ENCODE peak calls at places on chromosome 20, in five cellular contexts. X is hepatocyte, A is MM.1S, U is PC-3, B is A673. L is an unnamed sample.

GRCh38 chr20:14337400-14338171 is at the start of gene FLRT3:
- DNase-seq in A (peak; percentile 89), U (peak; percentile 97), X (peak; percentile 96), B (peak; percentile 88), L (no peak)

GRCh38 chr20:8808180-8808535 is 260.7 kb upstream of the PLCB4 start:
- DNase-seq in A (no peak), U (no peak), X (no peak), B (no peak), L (no peak)

GRCh38 chr20:45822863-45823262 is 4.2 kb downstream of the TNNC2 start:
- DNase-seq in A (no peak), B (peak; percentile 30), U (peak; percentile 67), X (no peak), L (no peak)

GRCh38 chr20:58550661-58551060 is 35.5 kb upstream of the APCDD1L start:
- DNase-seq in X (peak; percentile 30), B (no peak), A (no peak), U (no peak), L (no peak)

GRCh38 chr20:64232794-64233193 is 22.8 kb upstream of the PCMTD2 start:
- DNase-seq in X (no peak), A (no peak), U (peak; percentile 20), B (peak; percentile 69), L (no peak)

GRCh38 chr20:41261790-41262717 is 55.5 kb downstream of the ZHX3 start:
- DNase-seq in A (no peak), B (no peak), X (no peak), U (peak; percentile 15), L (no peak)

GRCh38 chr20:8043687-8044278 is 24.2 kb upstream of the TMX4 start:
- DNase-seq in X (peak; percentile 82), A (peak; percentile 71), U (peak; percentile 88), B (peak; percentile 56), L (peak; percentile 69)

GRCh38 chr20:38186788-38187221 is 21.7 kb upstream of the TGM2 start:
- DNase-seq in U (peak; percentile 95), X (no peak), B (no peak), A (no peak), L (no peak)

GRCh38 chr20:18031050-18031449 is 26.7 kb downstream of the OVOL2 start:
- DNase-seq in A (no peak), B (no peak), U (no peak), X (no peak), L (no peak)

GRCh38 chr20:29790510-29790909 is 1467.0 kb upstream of the DEFB115 start:
- DNase-seq in B (no peak), X (no peak), U (no peak), A (no peak), L (no peak)

GRCh38 chr20:14055127-14055742 is 59.9 kb downstream of the MACROD2 start:
- DNase-seq in U (peak; percentile 83), X (peak; percentile 82), B (peak; percentile 73), A (peak; percentile 51), L (no peak)

GRCh38 chr20:25270829-25271251 is 23.0 kb downstream of the PYGB start:
- DNase-seq in X (no peak), U (no peak), B (no peak), A (no peak), L (no peak)

GRCh38 chr20:17889226-17889625 is 79.4 kb downstream of the SNX5 start:
- DNase-seq in X (no peak), U (peak; percentile 36), A (no peak), B (no peak), L (no peak)

GRCh38 chr20:924639-925038 is 8.5 kb upstream of the ANGPT4 start:
- DNase-seq in B (no peak), A (no peak), X (peak; percentile 36), U (no peak), L (no peak)

GRCh38 chr20:18092890-18093289 is 35.2 kb upstream of the OVOL2 start:
- DNase-seq in B (no peak), A (no peak), U (no peak), X (no peak), L (no peak)

GRCh38 chr20:3239026-3239866 is at the start of gene SLC4A11:
- DNase-seq in U (peak; percentile 72), B (peak; percentile 61), A (peak; percentile 37), X (peak; percentile 62), L (no peak)

GRCh38 chr20:56003111-56003800 is 2.1 kb downstream of the CBLN4 start:
- DNase-seq in B (no peak), A (no peak), X (no peak), U (no peak), L (no peak)
- H3K9me3 ChIP-seq in B (peaks cover 12% of the 10 kb centered on the region), A (no peaks in the 10 kb centered on the region), X (no peaks in the 10 kb centered on the region), U (peaks cover 33% of the 10 kb centered on the region), L (no peaks in the 10 kb centered on the region)

GRCh38 chr20:31698803-31699718 is 23.6 kb downstream of the BCL2L1 start:
- DNase-seq in A (peak; percentile 93), B (no peak), U (peak; percentile 88), X (peak; percentile 90), L (no peak)

GRCh38 chr20:31699801-31700728 is 22.6 kb downstream of the BCL2L1 start:
- DNase-seq in B (no peak), U (no peak), X (no peak), A (no peak), L (no peak)

GRCh38 chr20:31695849-31696804 is 26.5 kb downstream of the BCL2L1 start:
- DNase-seq in X (peak; percentile 80), U (peak; percentile 95), A (no peak), B (no peak), L (no peak)

GRCh38 chr20:31700747-31701146 is 21.9 kb downstream of the BCL2L1 start:
- DNase-seq in A (no peak), U (no peak), B (no peak), X (no peak), L (no peak)

DNA sequence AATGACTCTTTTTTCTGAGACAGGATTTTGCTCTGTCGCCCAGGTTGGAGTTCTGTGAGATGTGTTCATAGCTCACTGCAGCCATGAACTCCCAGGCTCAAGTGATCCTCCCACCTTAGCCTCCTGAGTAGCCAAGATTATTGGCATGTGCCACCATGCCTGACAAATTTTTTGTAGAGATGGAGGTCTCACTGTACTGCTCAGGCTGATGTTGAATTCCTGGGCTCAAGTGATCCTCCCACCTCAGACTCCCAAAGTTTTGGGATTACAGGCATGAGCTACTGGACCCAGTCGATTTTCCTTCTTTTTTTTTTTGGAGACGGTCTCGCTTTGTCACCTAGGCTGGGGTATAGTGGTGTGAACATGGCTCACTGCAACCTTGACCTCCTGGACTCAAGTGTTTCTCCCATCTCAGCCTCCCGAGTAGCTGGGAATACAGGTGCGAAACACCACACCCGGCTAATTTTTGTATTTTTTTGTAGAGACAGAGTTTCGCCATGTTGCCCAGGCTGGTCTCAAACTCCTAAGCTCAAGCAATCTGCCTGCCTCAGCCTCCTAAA is 24.3 kb downstream of the BCL2L1 start:
- DNase-seq in A (no peak), X (no peak), U (no peak), B (no peak), L (no peak)
- H3K36me3 ChIP-seq in A (peaks cover 4% of the 10 kb centered on the region), X (no peaks in the 10 kb centered on the region), U (peaks cover 59% of the 10 kb centered on the region), B (peaks cover 8% of the 10 kb centered on the region), L (no peaks in the 10 kb centered on the region)

DNA sequence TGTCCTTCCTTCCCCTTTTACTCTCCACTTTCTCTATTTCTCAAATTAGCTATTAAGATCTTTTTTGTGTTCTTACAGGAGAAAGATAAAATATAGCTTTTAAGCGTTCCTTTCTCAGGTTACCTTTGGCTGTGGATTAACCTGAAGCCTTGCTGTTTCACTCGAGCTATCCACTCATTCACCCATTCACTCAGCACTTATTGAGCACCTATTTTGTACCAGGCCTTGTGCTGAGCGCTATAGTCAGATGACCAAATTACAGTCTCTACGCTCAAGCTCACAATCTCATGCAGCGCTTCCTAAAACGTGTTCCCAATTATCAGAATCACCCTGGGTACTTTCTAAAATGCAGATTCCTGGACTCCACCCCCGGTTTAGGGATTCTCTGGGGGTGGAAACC is 1.8 kb upstream of the CEP250 start:
- DNase-seq in A (no peak), X (no peak), U (no peak), B (no peak), L (no peak)
- H3K4me3 ChIP-seq in A (peak overlapping the region; percentile 69), X (no peak overlapping the region), U (peak overlapping the region; percentile 70), B (peak overlapping the region; percentile 89), L (no peak overlapping the region)

GRCh38 chr20:21516861-21517565 is 3.1 kb upstream of the NKX2-2 start:
- DNase-seq in A (no peak), U (no peak), B (peak; percentile 44), X (no peak), L (no peak)
- H3K9me3 ChIP-seq in A (no peaks in the 10 kb centered on the region), U (no peaks in the 10 kb centered on the region), B (no peaks in the 10 kb centered on the region), X (no peaks in the 10 kb centered on the region), L (no peaks in the 10 kb centered on the region)

GRCh38 chr20:43682446-43682845 is 15.5 kb downstream of the MYBL2 start:
- DNase-seq in B (no peak), U (no peak), A (peak; percentile 73), X (no peak), L (no peak)
- H3K36me3 ChIP-seq in B (peaks cover 37% of the 10 kb centered on the region), U (peaks cover 19% of the 10 kb centered on the region), A (peaks cover 3% of the 10 kb centered on the region), X (no peaks in the 10 kb centered on the region), L (no peaks in the 10 kb centered on the region)

DNA sequence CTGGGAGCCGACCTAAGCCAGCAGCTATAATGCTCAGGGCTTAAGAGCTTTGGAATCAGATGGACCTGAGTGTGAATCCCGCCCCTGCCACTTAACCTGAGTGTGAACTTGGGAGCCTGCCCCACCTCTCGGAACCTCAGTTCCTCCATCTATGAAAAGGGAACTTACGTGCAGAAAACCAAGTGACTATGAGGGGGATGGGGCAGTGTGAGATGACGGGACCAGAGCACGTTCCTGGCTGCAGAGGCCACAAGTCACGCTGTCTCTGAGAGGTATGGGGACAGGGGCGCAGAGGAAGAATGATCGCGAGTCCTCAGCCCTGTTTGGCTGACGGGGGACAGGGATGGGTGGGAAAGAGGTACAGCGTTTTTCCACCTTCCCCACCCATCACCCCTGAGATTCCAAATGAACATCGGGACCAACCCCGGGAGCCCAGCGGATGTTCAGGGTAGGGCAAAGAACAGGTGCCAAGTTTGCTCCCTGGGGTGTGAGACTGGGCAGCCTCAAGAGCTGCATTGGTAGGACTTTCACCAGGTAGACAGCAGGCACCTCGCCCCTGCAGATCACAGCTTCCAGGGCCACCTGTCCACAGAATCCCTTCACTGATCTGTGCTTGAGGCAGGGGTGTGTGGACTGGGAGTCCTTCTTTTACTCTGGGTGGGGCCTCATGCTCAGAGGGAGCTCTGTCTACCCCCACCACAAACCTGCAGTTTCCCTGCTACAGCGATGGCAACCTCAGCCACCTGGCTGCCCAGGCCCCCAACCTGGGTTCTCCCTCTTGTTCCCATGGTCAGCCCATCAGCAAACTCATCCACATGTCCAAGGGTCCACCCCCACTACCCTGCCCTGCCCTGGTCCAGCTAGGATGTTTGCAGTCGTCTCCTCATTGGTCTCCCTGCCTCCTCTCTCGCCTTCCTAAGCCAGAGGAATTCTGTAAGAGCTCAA is 85.8 kb downstream of the CEBPB start:
- DNase-seq in A (no peak), U (no peak), B (no peak), X (no peak), L (no peak)
- H3K4me3 ChIP-seq in A (no peak overlapping the region), U (no peak overlapping the region), B (no peak overlapping the region), X (no peak overlapping the region), L (no peak overlapping the region)

DNA sequence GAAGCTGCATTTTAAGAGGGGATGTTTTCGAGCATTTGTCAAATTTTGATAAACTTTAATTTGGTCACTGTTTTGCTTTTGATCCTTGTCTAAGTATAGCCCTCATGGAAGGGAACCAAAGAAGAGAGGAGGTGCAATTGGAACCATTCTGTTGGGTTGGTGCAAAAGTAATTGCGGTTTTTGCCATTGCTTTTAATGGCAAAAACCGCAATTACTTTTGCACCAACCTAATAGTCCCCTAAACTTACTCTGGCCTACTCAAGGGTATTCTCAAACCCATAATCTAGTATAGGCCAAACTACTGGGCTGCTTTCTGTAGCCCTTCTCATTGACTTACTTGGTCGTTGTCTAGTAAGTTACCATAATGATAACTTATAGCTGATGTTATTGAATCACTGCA is 634.7 kb downstream of the MAFB start:
- DNase-seq in B (no peak), A (no peak), X (no peak), U (no peak), L (no peak)
- H3K9me3 ChIP-seq in B (peaks cover 4% of the 10 kb centered on the region), A (no peaks in the 10 kb centered on the region), X (no peaks in the 10 kb centered on the region), U (peaks cover 18% of the 10 kb centered on the region), L (no peaks in the 10 kb centered on the region)